ENCODE peak calls at places on chromosomes 13 and 19, in five cellular contexts. E is IMR-90, N is H9, O is H1, V is mesendoderm. D is an unnamed sample.

GRCh38 chr19:22545751-22546150 is 88.4 kb upstream of the ZNF492 start:
- DNase-seq in E (no peak), N (no peak), O (no peak), V (peak), D (no peak)

GRCh38 chr13:84263354-84264069 is 381.2 kb upstream of the SLITRK1 start:
- DNase-seq in E (no peak), N (no peak), O (no peak), V (no peak), D (no peak)

GRCh38 chr13:73870970-73871935 is 263.0 kb downstream of the KLF12 start:
- DNase-seq in E (peak), N (peak), O (no peak), V (peak), D (peak)

GRCh38 chr19:1072371-1073015 is 5.5 kb downstream of the ARHGAP45 start:
- DNase-seq in E (no peak), N (no peak), O (no peak), V (no peak), D (no peak)

GRCh38 chr19:47512948-47513319 is 1.9 kb downstream of the NAPA start:
- DNase-seq in E (no peak), N (no peak), O (no peak), V (no peak), D (no peak)

GRCh38 chr13:27634231-27634630 is 12.5 kb downstream of the POLR1D start:
- DNase-seq in E (no peak), N (no peak), O (no peak), V (no peak), D (no peak)

GRCh38 chr19:10404888-10405808 is 1.8 kb upstream of the CDC37 start:
- DNase-seq in E (no peak), N (no peak), O (no peak), V (no peak), D (no peak)

GRCh38 chr13:62510906-62511655 is 1095.4 kb upstream of the PCDH20 start:
- DNase-seq in E (no peak), N (no peak), O (peak), V (peak), D (peak)

GRCh38 chr19:41708481-41708880 is at the start of gene CEACAM5:
- DNase-seq in E (no peak), N (no peak), O (no peak), V (no peak), D (no peak)

GRCh38 chr13:113404723-113405471 is 41.0 kb upstream of the GRTP1 start:
- DNase-seq in E (no peak), N (peak), O (no peak), V (no peak), D (no peak)

DNA sequence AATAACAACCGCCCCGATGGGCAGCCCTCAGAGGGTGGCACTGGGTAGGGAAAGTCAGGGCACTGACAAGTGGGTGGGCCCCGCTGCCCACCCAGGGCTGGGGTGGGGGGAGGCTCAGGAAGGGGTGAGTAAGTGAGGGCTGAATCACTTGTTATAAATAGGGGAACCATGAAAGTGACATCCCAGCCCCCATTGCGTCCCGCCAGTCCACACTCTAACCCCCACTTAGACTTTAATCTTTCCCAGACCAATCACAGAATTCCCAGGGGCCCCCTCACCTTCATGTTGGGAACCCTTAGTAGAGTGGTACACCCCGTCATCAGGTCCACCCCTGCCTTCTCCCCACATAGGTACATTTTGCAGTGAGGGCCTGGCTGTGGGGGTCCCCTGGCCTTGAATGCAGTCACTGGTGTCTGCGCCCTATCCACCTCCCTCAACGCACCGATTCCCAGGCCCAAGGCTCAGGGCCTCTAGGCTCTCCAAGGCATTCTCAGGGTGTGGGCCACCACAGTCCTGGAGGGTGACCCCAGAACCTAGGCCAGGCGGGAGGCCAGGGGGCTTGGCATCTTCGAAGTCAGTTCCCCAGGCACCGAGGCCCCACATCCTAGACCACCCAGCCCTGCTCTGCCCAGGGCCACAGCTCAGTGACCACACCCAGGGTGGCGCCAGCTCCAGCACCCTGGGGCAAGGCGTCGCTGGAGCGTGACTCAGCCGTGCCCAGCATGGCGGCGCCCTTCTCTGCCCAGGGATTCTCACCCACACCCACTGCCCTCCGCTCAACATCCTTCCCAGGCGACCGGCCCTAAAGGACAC is 36.8 kb upstream of the NANOS3 start:
- DNase-seq in E (peak), N (peak), O (no peak), V (no peak), D (peak)
- H4K8ac ChIP-seq in E (peak), N (no peak), O (no peak), V (no peak), D (peak)

DNA sequence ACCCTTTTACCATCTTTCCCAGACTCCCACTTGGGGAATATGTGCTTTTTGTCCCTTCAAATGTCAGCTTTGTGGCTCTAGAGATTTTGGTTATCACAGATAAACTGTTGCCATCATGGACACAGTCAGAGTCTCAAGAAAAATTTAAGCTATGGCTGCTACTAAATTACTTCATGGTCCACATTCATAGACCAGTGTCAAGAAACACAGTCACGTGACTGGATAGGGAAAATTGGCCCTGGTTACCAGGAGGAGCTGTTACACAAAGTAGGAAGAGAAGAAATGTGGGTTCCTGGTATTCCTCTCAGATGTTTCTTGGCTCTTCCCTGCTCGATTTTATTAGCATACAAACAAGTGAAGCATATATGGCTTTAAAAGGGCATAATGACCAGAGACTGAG is 348.9 kb downstream of the NDFIP2 start:
- DNase-seq in E (no peak), N (no peak), O (no peak), V (no peak), D (no peak)
- H4K8ac ChIP-seq in E (no peak), N (no peak), O (no peak), V (no peak), D (no peak)

DNA sequence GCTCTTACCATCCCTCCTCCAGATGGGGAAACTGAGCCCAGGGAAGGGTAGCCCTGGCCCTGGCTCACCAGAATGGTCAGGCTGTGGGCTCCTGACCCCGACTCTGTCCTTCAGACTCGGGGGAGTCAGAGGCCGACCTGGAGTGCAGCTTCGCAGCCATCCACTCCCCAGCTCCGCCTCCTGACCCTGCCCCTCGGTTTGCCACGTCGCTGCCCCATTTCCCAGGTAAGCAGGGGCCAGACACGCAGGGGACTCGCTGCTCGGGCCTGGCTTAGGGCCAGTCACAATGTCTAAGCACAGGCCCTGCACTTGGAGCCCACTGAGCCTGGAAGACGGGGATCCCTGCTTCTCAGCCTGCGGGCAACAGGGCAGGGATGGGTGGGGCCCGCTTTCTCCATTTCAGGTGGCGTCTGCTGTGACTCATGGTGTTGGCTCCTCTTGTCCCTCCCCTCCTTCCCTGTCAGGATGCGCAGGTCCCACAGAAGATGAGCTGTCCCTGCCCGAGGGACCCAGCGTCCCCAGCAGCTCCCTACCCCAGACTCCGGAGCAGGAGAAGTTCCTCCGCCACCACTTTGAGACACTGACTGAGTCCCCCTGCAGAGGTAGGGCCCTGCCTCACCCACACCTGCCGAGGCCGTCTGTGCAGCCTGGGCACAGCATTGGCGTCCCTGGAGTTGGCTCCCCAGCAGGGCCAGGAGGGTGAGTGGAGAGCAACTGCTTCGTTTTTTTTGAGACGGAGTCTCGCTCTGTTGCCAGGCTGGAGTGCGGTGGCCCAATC is 9.2 kb upstream of the OVOL3 start:
- DNase-seq in E (no peak), N (no peak), O (no peak), V (no peak), D (no peak)
- H4K8ac ChIP-seq in E (no peak), N (no peak), O (no peak), V (no peak), D (no peak)

DNA sequence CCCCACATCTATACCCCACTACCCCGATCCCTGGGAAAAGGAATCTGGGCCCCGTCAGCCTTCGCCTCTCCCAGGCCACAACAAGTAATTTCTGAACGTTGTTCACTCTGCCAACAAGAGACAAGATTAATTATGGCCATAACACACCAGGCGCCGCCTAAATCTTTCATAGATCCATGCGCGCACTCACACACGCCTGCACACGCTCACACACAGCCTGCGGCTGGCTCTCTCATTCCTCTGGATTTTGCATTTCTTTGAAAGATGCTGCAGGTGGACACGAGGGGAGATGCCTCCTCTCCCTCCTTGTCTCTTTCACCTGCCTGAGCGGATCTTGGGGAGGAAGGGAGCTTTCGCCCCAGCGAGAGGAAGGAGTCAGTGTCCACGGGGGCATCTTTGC is 17.1 kb downstream of the ZNRF4 start:
- DNase-seq in E (no peak), N (no peak), O (no peak), V (no peak), D (no peak)
- H4K8ac ChIP-seq in E (no peak), N (no peak), O (no peak), V (no peak), D (no peak)

DNA sequence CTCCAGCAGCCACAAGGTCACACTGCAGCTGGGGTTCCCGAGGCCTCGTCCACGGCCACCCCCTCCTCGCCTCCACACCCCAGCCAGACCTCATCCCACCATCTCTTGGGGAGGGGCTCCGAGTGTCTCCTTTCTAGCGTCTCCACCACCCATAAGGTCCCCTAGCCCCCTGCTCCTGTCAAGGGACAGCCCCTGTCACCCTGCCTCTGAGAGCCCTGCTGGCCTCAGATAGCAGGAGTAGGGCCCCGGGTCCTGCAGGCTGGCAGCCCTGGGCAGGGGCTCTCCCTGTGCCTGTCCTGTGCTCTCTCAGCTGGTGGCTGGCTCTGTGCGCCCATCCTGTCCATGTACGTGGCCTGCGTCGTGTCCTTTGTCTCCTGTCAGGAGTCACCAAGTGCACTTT is 17.0 kb downstream of the COMP start:
- DNase-seq in E (no peak), N (no peak), O (no peak), V (no peak), D (no peak)
- H4K8ac ChIP-seq in E (no peak), N (no peak), O (no peak), V (no peak), D (no peak)

GRCh38 chr13:110340812-110341444 is 33.8 kb downstream of the COL4A2 start:
- DNase-seq in E (peak), N (no peak), O (no peak), V (peak), D (peak)
- H4K8ac ChIP-seq in E (peak), N (no peak), O (no peak), V (no peak), D (peak)

D was measured in mesenchymal stem cell.